ENCODE peak calls at places on chromosomes 1 and 21, in ten cellular contexts. One of them, this sample, is unnamed.

GRCh38 chr1:12245116-12245515 is 15.3 kb downstream of the VPS13D start:
- DNase-seq in cardiac muscle cell: no peak
- DNase-seq in mucosa of descending colon: no peak
- DNase-seq in endodermal cell: no peak
- DNase-seq in fibroblast of lung: no peak
- DNase-seq in endothelial cell of umbilical vein: no peak
- DNase-seq in tibial artery: no peak
- DNase-seq in astrocyte: no peak
- DNase-seq in fibroblast of the aortic adventitia: peak
- DNase-seq in suprapubic skin: no peak
- DNase-seq in this sample: no peak

GRCh38 chr1:94068831-94069648 is 51.9 kb downstream of the ABCA4 start:
- DNase-seq in tibial artery: no peak
- DNase-seq in fibroblast of lung: peak
- DNase-seq in fibroblast of the aortic adventitia: no peak
- DNase-seq in endodermal cell: peak
- DNase-seq in suprapubic skin: no peak
- DNase-seq in cardiac muscle cell: no peak
- DNase-seq in endothelial cell of umbilical vein: peak
- DNase-seq in mucosa of descending colon: peak
- DNase-seq in astrocyte: peak
- DNase-seq in this sample: no peak

GRCh38 chr21:14403681-14404318 is 20.9 kb upstream of the HSPA13 start:
- DNase-seq in astrocyte: peak
- DNase-seq in suprapubic skin: no peak
- DNase-seq in endodermal cell: no peak
- DNase-seq in mucosa of descending colon: no peak
- DNase-seq in tibial artery: no peak
- DNase-seq in fibroblast of the aortic adventitia: peak
- DNase-seq in endothelial cell of umbilical vein: peak
- DNase-seq in fibroblast of lung: peak
- DNase-seq in cardiac muscle cell: peak
- DNase-seq in this sample: no peak

GRCh38 chr1:160376525-160377131 is 9.8 kb downstream of the NHLH1 start:
- DNase-seq in suprapubic skin: no peak
- DNase-seq in endothelial cell of umbilical vein: peak
- DNase-seq in astrocyte: peak
- DNase-seq in tibial artery: no peak
- DNase-seq in fibroblast of the aortic adventitia: peak
- DNase-seq in endodermal cell: peak
- DNase-seq in cardiac muscle cell: peak
- DNase-seq in fibroblast of lung: peak
- DNase-seq in mucosa of descending colon: no peak
- DNase-seq in this sample: peak

GRCh38 chr1:214427871-214428277 is 123.5 kb downstream of the PTPN14 start:
- DNase-seq in fibroblast of the aortic adventitia: peak
- DNase-seq in endodermal cell: no peak
- DNase-seq in endothelial cell of umbilical vein: peak
- DNase-seq in mucosa of descending colon: no peak
- DNase-seq in suprapubic skin: no peak
- DNase-seq in fibroblast of lung: peak
- DNase-seq in tibial artery: no peak
- DNase-seq in cardiac muscle cell: no peak
- DNase-seq in astrocyte: peak
- DNase-seq in this sample: no peak

GRCh38 chr1:43507296-43508295 is 23.1 kb upstream of the PTPRF start:
- DNase-seq in mucosa of descending colon: no peak
- DNase-seq in endodermal cell: peak
- DNase-seq in endothelial cell of umbilical vein: no peak
- DNase-seq in cardiac muscle cell: no peak
- DNase-seq in suprapubic skin: peak
- DNase-seq in astrocyte: no peak
- DNase-seq in fibroblast of the aortic adventitia: no peak
- DNase-seq in tibial artery: no peak
- DNase-seq in fibroblast of lung: no peak
- DNase-seq in this sample: peak

GRCh38 chr1:221849110-221849509 is 107.2 kb upstream of the DUSP10 start:
- DNase-seq in endothelial cell of umbilical vein: no peak
- DNase-seq in suprapubic skin: no peak
- DNase-seq in mucosa of descending colon: no peak
- DNase-seq in endodermal cell: no peak
- DNase-seq in fibroblast of lung: no peak
- DNase-seq in fibroblast of the aortic adventitia: no peak
- DNase-seq in cardiac muscle cell: no peak
- DNase-seq in tibial artery: no peak
- DNase-seq in astrocyte: no peak
- DNase-seq in this sample: no peak

GRCh38 chr1:91555821-91556531 is 55.3 kb downstream of the CDC7 start:
- DNase-seq in tibial artery: no peak
- DNase-seq in suprapubic skin: no peak
- DNase-seq in cardiac muscle cell: no peak
- DNase-seq in fibroblast of lung: peak
- DNase-seq in endothelial cell of umbilical vein: peak
- DNase-seq in astrocyte: peak
- DNase-seq in mucosa of descending colon: no peak
- DNase-seq in endodermal cell: no peak
- DNase-seq in fibroblast of the aortic adventitia: peak
- DNase-seq in this sample: no peak

GRCh38 chr1:41450747-41451285 is 33.7 kb downstream of the EDN2 start:
- DNase-seq in fibroblast of lung: no peak
- DNase-seq in endodermal cell: no peak
- DNase-seq in tibial artery: no peak
- DNase-seq in mucosa of descending colon: no peak
- DNase-seq in cardiac muscle cell: no peak
- DNase-seq in suprapubic skin: no peak
- DNase-seq in endothelial cell of umbilical vein: no peak
- DNase-seq in astrocyte: no peak
- DNase-seq in fibroblast of the aortic adventitia: no peak
- DNase-seq in this sample: no peak

GRCh38 chr1:100353073-100353801 is 931 bp downstream of the CDC14A start:
- DNase-seq in endodermal cell: peak
- DNase-seq in mucosa of descending colon: peak
- DNase-seq in astrocyte: no peak
- DNase-seq in cardiac muscle cell: no peak
- DNase-seq in fibroblast of the aortic adventitia: peak
- DNase-seq in tibial artery: peak
- DNase-seq in fibroblast of lung: peak
- DNase-seq in endothelial cell of umbilical vein: peak
- DNase-seq in suprapubic skin: no peak
- DNase-seq in this sample: peak
- TF ChIP-seq CTCF in endodermal cell: peak
- TF ChIP-seq CTCF in mucosa of descending colon: no peak
- TF ChIP-seq CTCF in astrocyte: no peak
- TF ChIP-seq CTCF in cardiac muscle cell: no peak
- TF ChIP-seq CTCF in fibroblast of the aortic adventitia: no peak
- TF ChIP-seq CTCF in tibial artery: no peak
- TF ChIP-seq CTCF in fibroblast of lung: no peak
- TF ChIP-seq CTCF in endothelial cell of umbilical vein: no peak
- TF ChIP-seq CTCF in suprapubic skin: no peak
- TF ChIP-seq CTCF in this sample: no peak

GRCh38 chr21:26833011-26833410 is 12.2 kb downstream of the ADAMTS1 start:
- DNase-seq in tibial artery: no peak
- DNase-seq in fibroblast of lung: no peak
- DNase-seq in endodermal cell: no peak
- DNase-seq in cardiac muscle cell: no peak
- DNase-seq in fibroblast of the aortic adventitia: no peak
- DNase-seq in astrocyte: no peak
- DNase-seq in mucosa of descending colon: no peak
- DNase-seq in suprapubic skin: no peak
- DNase-seq in endothelial cell of umbilical vein: no peak
- DNase-seq in this sample: no peak

GRCh38 chr21:26835027-26835713 is 10.0 kb downstream of the ADAMTS1 start:
- DNase-seq in fibroblast of the aortic adventitia: peak
- DNase-seq in mucosa of descending colon: no peak
- DNase-seq in astrocyte: peak
- DNase-seq in cardiac muscle cell: no peak
- DNase-seq in endodermal cell: no peak
- DNase-seq in endothelial cell of umbilical vein: no peak
- DNase-seq in suprapubic skin: no peak
- DNase-seq in fibroblast of lung: peak
- DNase-seq in tibial artery: no peak
- DNase-seq in this sample: no peak

GRCh38 chr21:26835714-26836265 is 9.4 kb downstream of the ADAMTS1 start:
- DNase-seq in fibroblast of the aortic adventitia: no peak
- DNase-seq in fibroblast of lung: no peak
- DNase-seq in endothelial cell of umbilical vein: no peak
- DNase-seq in cardiac muscle cell: no peak
- DNase-seq in endodermal cell: no peak
- DNase-seq in astrocyte: no peak
- DNase-seq in suprapubic skin: no peak
- DNase-seq in tibial artery: no peak
- DNase-seq in mucosa of descending colon: no peak
- DNase-seq in this sample: no peak

GRCh38 chr21:26833460-26833939 is 11.7 kb downstream of the ADAMTS1 start:
- DNase-seq in endothelial cell of umbilical vein: no peak
- DNase-seq in endodermal cell: no peak
- DNase-seq in fibroblast of lung: no peak
- DNase-seq in suprapubic skin: no peak
- DNase-seq in astrocyte: no peak
- DNase-seq in fibroblast of the aortic adventitia: peak
- DNase-seq in tibial artery: peak
- DNase-seq in mucosa of descending colon: no peak
- DNase-seq in cardiac muscle cell: no peak
- DNase-seq in this sample: no peak

GRCh38 chr21:26834181-26834945 is 10.8 kb downstream of the ADAMTS1 start:
- DNase-seq in fibroblast of lung: no peak
- DNase-seq in cardiac muscle cell: no peak
- DNase-seq in astrocyte: no peak
- DNase-seq in tibial artery: no peak
- DNase-seq in endothelial cell of umbilical vein: no peak
- DNase-seq in suprapubic skin: no peak
- DNase-seq in fibroblast of the aortic adventitia: peak
- DNase-seq in endodermal cell: no peak
- DNase-seq in mucosa of descending colon: no peak
- DNase-seq in this sample: no peak
- TF ChIP-seq CTCF in fibroblast of lung: peak
- TF ChIP-seq CTCF in cardiac muscle cell: peak
- TF ChIP-seq CTCF in astrocyte: peak
- TF ChIP-seq CTCF in tibial artery: peak
- TF ChIP-seq CTCF in endothelial cell of umbilical vein: peak
- TF ChIP-seq CTCF in suprapubic skin: peak
- TF ChIP-seq CTCF in fibroblast of the aortic adventitia: peak
- TF ChIP-seq CTCF in endodermal cell: peak
- TF ChIP-seq CTCF in mucosa of descending colon: no peak
- TF ChIP-seq CTCF in this sample: peak

GRCh38 chr1:25039229-25039628 is 109.2 kb upstream of the RUNX3 start:
- DNase-seq in astrocyte: no peak
- DNase-seq in endothelial cell of umbilical vein: no peak
- DNase-seq in fibroblast of lung: no peak
- DNase-seq in suprapubic skin: no peak
- DNase-seq in mucosa of descending colon: no peak
- DNase-seq in cardiac muscle cell: no peak
- DNase-seq in endodermal cell: no peak
- DNase-seq in fibroblast of the aortic adventitia: no peak
- DNase-seq in tibial artery: no peak
- DNase-seq in this sample: no peak
- TF ChIP-seq CTCF in astrocyte: no peak
- TF ChIP-seq CTCF in endothelial cell of umbilical vein: no peak
- TF ChIP-seq CTCF in fibroblast of lung: no peak
- TF ChIP-seq CTCF in suprapubic skin: no peak
- TF ChIP-seq CTCF in mucosa of descending colon: no peak
- TF ChIP-seq CTCF in cardiac muscle cell: peak
- TF ChIP-seq CTCF in endodermal cell: peak
- TF ChIP-seq CTCF in fibroblast of the aortic adventitia: peak
- TF ChIP-seq CTCF in tibial artery: no peak
- TF ChIP-seq CTCF in this sample: peak

GRCh38 chr1:92623187-92623778 is 136.6 kb upstream of the GFI1 start:
- DNase-seq in fibroblast of the aortic adventitia: peak
- DNase-seq in endodermal cell: no peak
- DNase-seq in cardiac muscle cell: no peak
- DNase-seq in suprapubic skin: no peak
- DNase-seq in fibroblast of lung: peak
- DNase-seq in tibial artery: no peak
- DNase-seq in mucosa of descending colon: no peak
- DNase-seq in endothelial cell of umbilical vein: peak
- DNase-seq in astrocyte: peak
- DNase-seq in this sample: no peak
- TF ChIP-seq CTCF in fibroblast of the aortic adventitia: peak
- TF ChIP-seq CTCF in endodermal cell: peak
- TF ChIP-seq CTCF in cardiac muscle cell: peak
- TF ChIP-seq CTCF in suprapubic skin: no peak
- TF ChIP-seq CTCF in fibroblast of lung: peak
- TF ChIP-seq CTCF in tibial artery: peak
- TF ChIP-seq CTCF in mucosa of descending colon: no peak
- TF ChIP-seq CTCF in endothelial cell of umbilical vein: no peak
- TF ChIP-seq CTCF in astrocyte: peak
- TF ChIP-seq CTCF in this sample: peak

DNA sequence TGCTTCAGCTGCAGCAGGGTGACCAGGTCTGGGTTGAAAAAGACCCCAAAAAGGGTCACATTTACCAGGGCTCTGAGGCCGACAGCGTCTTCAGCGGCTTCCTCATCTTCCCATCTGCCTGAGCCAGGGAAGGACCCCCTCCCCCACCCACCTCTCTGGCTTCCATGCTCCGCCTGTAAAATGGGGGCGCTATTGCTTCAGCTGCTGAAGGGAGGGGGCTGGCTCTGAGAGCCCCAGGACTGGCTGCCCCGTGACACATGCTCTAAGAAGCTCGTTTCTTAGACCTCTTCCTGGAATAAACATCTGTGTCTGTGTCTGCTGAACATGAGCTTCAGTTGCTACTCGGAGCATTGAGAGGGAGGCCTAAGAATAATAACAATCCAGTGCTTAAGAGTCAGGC is 2.9 kb downstream of the C1QA start:
- DNase-seq in fibroblast of lung: peak
- DNase-seq in endodermal cell: peak
- DNase-seq in suprapubic skin: no peak
- DNase-seq in astrocyte: peak
- DNase-seq in tibial artery: no peak
- DNase-seq in fibroblast of the aortic adventitia: peak
- DNase-seq in endothelial cell of umbilical vein: peak
- DNase-seq in cardiac muscle cell: no peak
- DNase-seq in mucosa of descending colon: no peak
- DNase-seq in this sample: no peak
- TF ChIP-seq CTCF in fibroblast of lung: no peak
- TF ChIP-seq CTCF in endodermal cell: peak
- TF ChIP-seq CTCF in suprapubic skin: no peak
- TF ChIP-seq CTCF in astrocyte: peak
- TF ChIP-seq CTCF in tibial artery: no peak
- TF ChIP-seq CTCF in fibroblast of the aortic adventitia: no peak
- TF ChIP-seq CTCF in endothelial cell of umbilical vein: no peak
- TF ChIP-seq CTCF in cardiac muscle cell: peak
- TF ChIP-seq CTCF in mucosa of descending colon: no peak
- TF ChIP-seq CTCF in this sample: no peak

DNA sequence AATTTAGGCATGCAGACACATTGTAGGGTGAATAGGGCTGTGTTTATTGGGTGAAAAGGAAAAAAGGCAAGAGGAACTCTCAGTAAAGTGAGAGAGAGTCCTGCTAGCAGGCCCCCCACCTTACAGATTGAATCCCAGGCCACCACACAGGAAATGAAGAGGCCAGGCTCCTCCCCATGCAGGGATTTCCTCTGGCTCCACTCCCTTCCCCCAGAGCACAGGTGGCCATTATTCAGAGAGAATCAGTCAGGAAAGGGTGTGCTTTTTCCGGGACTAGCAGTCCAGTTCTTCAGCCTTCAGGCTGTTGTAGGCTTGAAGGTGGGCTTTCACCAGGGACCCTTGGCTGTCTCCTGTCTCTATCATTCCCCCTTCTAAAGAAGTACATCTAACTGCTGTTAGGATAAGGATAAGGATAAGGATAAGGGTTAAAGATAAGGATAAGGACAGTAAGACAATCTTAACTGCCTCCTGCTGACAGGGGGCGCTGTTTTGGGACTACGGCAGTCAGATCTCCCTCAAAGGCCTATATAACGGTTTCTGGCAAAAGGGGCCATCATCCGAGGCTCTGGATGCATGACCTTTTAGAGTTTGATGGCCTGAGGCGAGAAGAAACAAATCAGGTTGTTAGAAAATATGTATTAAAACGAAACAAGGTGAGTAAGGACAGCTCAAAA is 26.3 kb downstream of the ZNF648 start:
- DNase-seq in fibroblast of the aortic adventitia: no peak
- DNase-seq in astrocyte: no peak
- DNase-seq in endothelial cell of umbilical vein: no peak
- DNase-seq in mucosa of descending colon: no peak
- DNase-seq in endodermal cell: peak
- DNase-seq in cardiac muscle cell: no peak
- DNase-seq in fibroblast of lung: no peak
- DNase-seq in tibial artery: no peak
- DNase-seq in suprapubic skin: no peak
- DNase-seq in this sample: no peak
- TF ChIP-seq CTCF in fibroblast of the aortic adventitia: no peak
- TF ChIP-seq CTCF in astrocyte: no peak
- TF ChIP-seq CTCF in endothelial cell of umbilical vein: no peak
- TF ChIP-seq CTCF in mucosa of descending colon: no peak
- TF ChIP-seq CTCF in endodermal cell: peak
- TF ChIP-seq CTCF in cardiac muscle cell: no peak
- TF ChIP-seq CTCF in fibroblast of lung: no peak
- TF ChIP-seq CTCF in tibial artery: no peak
- TF ChIP-seq CTCF in suprapubic skin: no peak
- TF ChIP-seq CTCF in this sample: peak